ENCODE peak calls at places on chromosomes 12 and 14, in five cellular contexts. M is A549, S is GM12878, F is K562, V is HepG2. E is an unnamed sample.

GRCh38 chr12:124927325-124928094 is 13.1 kb upstream of the UBC start:
- DNase-seq in M (peak; percentile 81), S (peak; percentile 90), F (peak; percentile 92), V (peak; percentile 85), E (peak; percentile 94)

GRCh38 chr12:70692681-70693288 is 55.6 kb upstream of the PTPRB start:
- DNase-seq in M (peak; percentile 17), S (no peak), F (peak; percentile 48), V (no peak), E (no peak)

GRCh38 chr12:104494137-104494815 is 37.5 kb downstream of the CHST11 start:
- DNase-seq in M (no peak), S (peak; percentile 57), F (peak; percentile 84), V (no peak), E (no peak)

GRCh38 chr12:76123301-76124212 is 39.1 kb upstream of the NAP1L1 start:
- DNase-seq in M (no peak), S (no peak), F (no peak), V (no peak), E (no peak)

GRCh38 chr12:122097641-122098364 is 19.2 kb downstream of the MLXIP start:
- DNase-seq in M (peak; percentile 56), S (no peak), F (peak; percentile 96), V (peak; percentile 46), E (no peak)

GRCh38 chr12:4506870-4507269 is 31.8 kb upstream of the RAD51AP1 start:
- DNase-seq in M (no peak), S (peak; percentile 52), F (no peak), V (no peak), E (no peak)

GRCh38 chr12:76032043-76032981 is 736 bp upstream of the PHLDA1 start:
- DNase-seq in M (peak; percentile 46), S (peak; percentile 34), F (peak; percentile 73), V (peak; percentile 70), E (peak; percentile 41)

GRCh38 chr14:72692678-72693077 is 201.2 kb downstream of the DPF3 start:
- DNase-seq in M (no peak), S (no peak), F (no peak), V (no peak), E (peak; percentile 57)

GRCh38 chr12:132305560-132305966 is 23.8 kb downstream of the GALNT9 start:
- DNase-seq in M (no peak), S (no peak), F (no peak), V (no peak), E (no peak)

GRCh38 chr12:40188558-40189320 is 36.1 kb upstream of the LRRK2 start:
- DNase-seq in M (no peak), S (no peak), F (no peak), V (no peak), E (no peak)

GRCh38 chr12:6272300-6273208 is 37.9 kb upstream of the PLEKHG6 start:
- DNase-seq in M (no peak), S (no peak), F (peak; percentile 38), V (no peak), E (no peak)

GRCh38 chr12:55072093-55072492 is 52.3 kb downstream of the NEUROD4 start:
- DNase-seq in M (peak; percentile 7), S (no peak), F (peak; percentile 38), V (peak; percentile 23), E (peak; percentile 80)

GRCh38 chr12:102543931-102544485 is 63.6 kb upstream of the IGF1 start:
- DNase-seq in M (no peak), S (no peak), F (no peak), V (no peak), E (no peak)

GRCh38 chr12:64194333-64195149 is 27.6 kb downstream of the KICS2 start:
- DNase-seq in M (no peak), S (no peak), F (no peak), V (no peak), E (no peak)

GRCh38 chr14:35202195-35202594 is 79.8 kb downstream of the PRORP start:
- DNase-seq in M (no peak), S (no peak), F (no peak), V (no peak), E (no peak)
- TF ChIP-seq ESRRA in M (no peak), S (no peak), F (no peak), V (no peak), E (no peak)

GRCh38 chr14:89640141-89640540 is 223.1 kb upstream of the FOXN3 start:
- DNase-seq in M (no peak), S (no peak), F (no peak), V (no peak), E (no peak)
- TF ChIP-seq ESRRA in M (no peak), S (no peak), F (no peak), V (no peak), E (no peak)

GRCh38 chr12:15227004-15227679 is 5.9 kb upstream of the RERG start:
- DNase-seq in M (peak; percentile 33), S (no peak), F (peak; percentile 6), V (peak; percentile 42), E (peak; percentile 47)
- TF ChIP-seq ESRRA in M (no peak), S (no peak), F (no peak), V (no peak), E (no peak)

DNA sequence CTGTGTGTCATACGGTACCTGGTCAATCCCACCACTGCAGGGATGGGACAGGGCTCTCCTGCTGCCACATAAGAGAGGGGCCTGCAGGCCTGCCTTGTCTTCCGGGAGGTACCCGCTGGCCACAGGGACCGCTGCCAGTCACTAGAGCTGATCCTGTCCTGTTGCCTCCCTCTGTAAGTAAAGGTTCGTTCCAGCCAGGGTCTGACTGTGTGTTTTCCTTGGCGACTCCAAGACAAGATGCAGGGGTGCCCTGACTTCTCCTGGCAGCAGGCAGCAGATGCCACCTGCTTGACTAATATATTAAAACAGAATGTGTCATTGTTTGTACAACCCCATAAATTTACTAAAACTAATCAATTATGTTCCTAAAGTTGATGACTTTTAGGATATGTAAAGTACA is 41.5 kb upstream of the ASPG start:
- DNase-seq in M (no peak), S (no peak), F (no peak), V (no peak), E (no peak)
- TF ChIP-seq ESRRA in M (no peak), S (no peak), F (no peak), V (no peak), E (no peak)

GRCh38 chr14:30058401-30058800 is 130.8 kb upstream of the PRKD1 start:
- DNase-seq in M (no peak), S (no peak), F (no peak), V (no peak), E (no peak)
- TF ChIP-seq ESRRA in M (no peak), S (no peak), F (no peak), V (no peak), E (no peak)

GRCh38 chr14:67456732-67457131 is 31.8 kb downstream of the TMEM229B start:
- DNase-seq in M (no peak), S (no peak), F (no peak), V (no peak), E (no peak)
- TF ChIP-seq ESRRA in M (no peak), S (no peak), F (no peak), V (no peak), E (no peak)

DNA sequence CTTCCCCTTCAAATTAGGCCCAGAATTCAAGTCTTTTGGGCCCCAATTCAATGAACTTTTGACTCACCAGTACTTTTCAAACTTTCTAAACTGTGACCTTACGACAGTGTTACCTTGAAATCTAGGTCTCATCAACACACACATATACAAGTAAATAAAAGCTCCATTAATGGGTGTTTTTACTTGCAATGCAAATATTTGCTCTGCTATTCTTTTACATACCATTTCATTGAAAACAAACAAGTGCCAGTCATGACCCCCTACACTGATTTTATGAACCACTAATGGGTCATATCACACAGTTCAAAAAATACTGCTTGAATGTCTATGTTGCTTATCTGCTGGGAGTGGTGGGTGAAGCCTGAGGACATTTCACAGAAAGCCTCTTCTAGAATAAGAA is 9.1 kb upstream of the NR1H4 start:
- DNase-seq in M (no peak), S (no peak), F (no peak), V (peak; percentile 67), E (no peak)
- TF ChIP-seq ESRRA in M (no peak), S (no peak), F (no peak), V (no peak), E (no peak)